ENCODE peak calls at places on chromosomes 4 and X, in six cellular contexts. K is mucosa of descending colon, H is neural progenitor cell, E is heart right ventricle, I is WERI-Rb-1, C is A673. T is an unnamed sample. For H3K9me3, the result is how much of the 10 kb centered on the place peaks cover.

GRCh38 chrX:46750829-46751228 is 8.1 kb downstream of the SLC9A7 start:
- DNase-seq in K (no peak), H (no peak), E (no peak), I (no peak), C (no peak), T (no peak)

GRCh38 chrX:78437621-78438020 is 110.2 kb upstream of the CYSLTR1 start:
- DNase-seq in K (no peak), H (no peak), E (no peak), I (no peak), C (no peak), T (no peak)

GRCh38 chrX:69010339-69010738 is 154.9 kb downstream of the PJA1 start:
- DNase-seq in K (no peak), H (no peak), E (no peak), I (no peak), C (no peak), T (no peak)

GRCh38 chrX:57453901-57454300 is 137.9 kb upstream of the ZXDB start:
- DNase-seq in K (no peak), H (peak), E (no peak), I (peak), C (peak), T (no peak)

GRCh38 chrX:22110729-22111494 is 78.8 kb downstream of the PHEX start:
- DNase-seq in K (no peak), H (no peak), E (no peak), I (no peak), C (no peak), T (no peak)

GRCh38 chrX:45142185-45142584 is 58.5 kb downstream of the DIPK2B start:
- DNase-seq in K (no peak), H (no peak), E (no peak), I (no peak), C (peak), T (no peak)

GRCh38 chrX:153495362-153495751 is 577 bp downstream of the BGN start:
- DNase-seq in K (no peak), H (no peak), E (peak), I (no peak), C (no peak), T (no peak)

GRCh38 chr4:71231073-71231752 is 107.6 kb upstream of the SLC4A4 start:
- DNase-seq in K (peak), H (peak), E (peak), I (no peak), C (peak), T (no peak)

GRCh38 chr4:139582044-139582443 is 26.0 kb upstream of the SETD7 start:
- DNase-seq in K (no peak), H (no peak), E (no peak), I (no peak), C (peak), T (no peak)

GRCh38 chr4:145736241-145736831 is 56.4 kb downstream of the C4orf51 start:
- DNase-seq in K (peak), H (no peak), E (peak), I (no peak), C (no peak), T (no peak)

GRCh38 chr4:114780205-114780604 is 181.6 kb downstream of the UGT8 start:
- DNase-seq in K (no peak), H (peak), E (no peak), I (peak), C (peak), T (no peak)

GRCh38 chr4:87359258-87359657 is 31.7 kb downstream of the HSD17B11 start:
- DNase-seq in K (no peak), H (no peak), E (no peak), I (no peak), C (no peak), T (no peak)
- H3K9me3 ChIP-seq in K (under half), H (under half), E (under half), I (under half), C (under half), T (under half)

DNA sequence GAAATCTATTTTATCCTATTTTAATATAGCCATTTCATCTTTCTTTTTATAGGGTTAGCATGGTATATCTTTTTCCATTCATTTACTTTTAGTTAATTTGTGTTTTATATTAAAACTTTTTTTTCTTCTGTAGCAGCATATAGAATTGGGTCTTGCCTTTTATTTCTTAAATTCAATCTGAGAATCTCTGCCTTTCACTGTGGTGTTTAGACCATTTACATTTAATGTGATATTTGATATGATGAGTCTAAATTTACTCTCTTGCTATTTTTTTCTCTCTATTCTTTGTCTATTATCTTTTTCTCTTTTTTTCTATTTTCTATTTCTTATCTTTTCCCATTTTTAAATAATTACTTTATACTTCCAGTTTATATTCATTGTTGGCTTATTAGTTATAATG is 105.4 kb upstream of the HAND2 start:
- DNase-seq in K (no peak), H (no peak), E (no peak), I (no peak), C (no peak), T (no peak)
- H3K9me3 ChIP-seq in K (under half), H (under half), E (under half), I (under half), C (under half), T (under half)

DNA sequence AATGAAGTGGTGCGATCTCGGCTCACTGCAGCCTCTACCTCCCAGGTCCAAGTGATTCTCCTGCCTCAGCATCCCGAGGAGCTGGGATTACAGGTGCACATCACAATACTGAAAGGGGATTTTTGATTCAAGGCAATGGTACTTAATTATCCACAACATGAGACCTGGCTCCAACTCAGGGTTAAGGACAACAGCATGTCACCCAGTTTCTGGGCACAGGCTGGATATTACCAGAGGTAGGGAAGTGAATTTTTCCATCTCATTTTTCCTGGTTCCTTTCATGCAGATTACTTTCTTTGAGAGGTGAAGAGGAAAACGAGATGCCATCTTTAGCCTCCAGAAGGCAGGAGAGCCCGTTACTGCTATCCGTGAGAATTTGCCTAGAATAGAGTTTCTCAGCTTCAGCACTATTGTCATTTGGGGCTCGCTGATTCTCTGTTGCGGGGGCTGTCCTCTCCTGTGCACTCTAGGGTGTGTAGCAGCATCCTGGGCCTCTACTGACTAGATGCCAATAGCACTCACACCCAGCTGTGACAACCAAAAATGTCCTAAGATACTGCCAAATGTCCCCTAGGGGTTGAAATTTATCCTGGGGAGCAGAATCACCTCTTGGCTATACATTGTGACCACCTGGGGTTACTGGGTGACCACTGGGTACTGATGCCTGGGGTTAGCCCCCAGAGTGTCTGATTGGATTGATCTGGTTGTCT is 121.8 kb upstream of the NDP start:
- DNase-seq in K (no peak), H (no peak), E (no peak), I (no peak), C (no peak), T (no peak)
- H3K9me3 ChIP-seq in K (under half), H (under half), E (under half), I (under half), C (under half), T (under half)

GRCh38 chr4:386708-387105 is 49.1 kb downstream of the ZNF141 start:
- DNase-seq in K (no peak), H (no peak), E (no peak), I (no peak), C (no peak), T (no peak)

GRCh38 chr4:384311-385010 is 46.8 kb downstream of the ZNF141 start:
- DNase-seq in K (no peak), H (no peak), E (no peak), I (no peak), C (no peak), T (no peak)

GRCh38 chr4:385934-386707 is 48.5 kb downstream of the ZNF141 start:
- DNase-seq in K (no peak), H (no peak), E (no peak), I (no peak), C (no peak), T (no peak)
- H3K9me3 ChIP-seq in K (half or more), H (under half), E (under half), I (half or more), C (under half), T (under half)

DNA sequence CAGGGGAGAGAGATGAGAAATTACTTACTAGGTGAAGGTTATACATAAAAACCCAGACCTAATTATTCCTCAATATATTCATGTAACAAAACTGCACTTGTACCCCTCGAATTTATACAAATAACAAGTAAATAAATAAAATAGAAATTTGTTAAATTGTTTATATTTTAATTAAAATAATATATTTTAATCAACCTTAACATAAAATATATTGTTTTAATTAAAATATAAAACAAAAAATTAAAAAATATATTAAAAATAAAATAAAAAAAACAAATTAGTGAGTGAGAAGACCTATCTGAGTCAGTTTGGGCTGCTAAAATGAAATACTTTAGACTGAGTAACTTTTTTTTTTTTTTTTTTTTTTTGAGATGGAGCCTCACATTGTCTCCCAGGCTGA is 87.4 kb upstream of the PCDH7 start:
- DNase-seq in K (no peak), H (no peak), E (no peak), I (no peak), C (no peak), T (no peak)
- H3K9me3 ChIP-seq in K (under half), H (under half), E (under half), I (under half), C (under half), T (under half)

GRCh38 chr4:91830681-91831395 is 472.9 kb upstream of the GRID2 start:
- DNase-seq in K (no peak), H (no peak), E (no peak), I (no peak), C (no peak), T (no peak)

GRCh38 chr4:91826186-91826585 is 477.6 kb upstream of the GRID2 start:
- DNase-seq in K (no peak), H (no peak), E (no peak), I (no peak), C (no peak), T (no peak)

GRCh38 chr4:91827914-91828313 is 475.9 kb upstream of the GRID2 start:
- DNase-seq in K (no peak), H (no peak), E (no peak), I (no peak), C (no peak), T (no peak)

GRCh38 chr4:91824773-91825172 is 479.0 kb upstream of the GRID2 start:
- DNase-seq in K (no peak), H (no peak), E (no peak), I (no peak), C (no peak), T (no peak)

GRCh38 chr4:91829531-91829930 is 474.2 kb upstream of the GRID2 start:
- DNase-seq in K (no peak), H (no peak), E (no peak), I (no peak), C (no peak), T (no peak)
- H3K9me3 ChIP-seq in K (under half), H (under half), E (under half), I (under half), C (under half), T (under half)

T was measured in T-helper 17 cell.